ENCODE peak calls at places on chromosomes 1 and 21, in five cellular contexts. T is psoas muscle, V is right lobe of liver, C is Peyer's patch, H is tibial nerve. G is an unnamed sample. For H3K4me1 and H3K9me3, the result is how much of the 10 kb centered on the place peaks cover.

GRCh38 chr21:42031241-42031640 is 21.1 kb upstream of the ZBTB21 start:
- DNase-seq in C (no peak), H (no peak), V (no peak), T (no peak), G (no peak)

GRCh38 chr1:234102591-234102990 is 198.1 kb downstream of the SLC35F3 start:
- DNase-seq in V (no peak), C (no peak), T (no peak), H (no peak), G (no peak)

GRCh38 chr1:217088521-217089221 is 365.4 kb upstream of the ESRRG start:
- DNase-seq in H (no peak), C (no peak), V (no peak), T (no peak), G (no peak)

GRCh38 chr1:236336084-236336483 is 54.3 kb upstream of the ERO1B start:
- DNase-seq in T (no peak), C (no peak), H (no peak), V (no peak), G (no peak)

GRCh38 chr1:45545019-45545493 is 5.6 kb upstream of the AKR1A1 start:
- DNase-seq in H (no peak), T (no peak), V (no peak), C (no peak), G (no peak)

GRCh38 chr1:100810360-100810759 is 84.3 kb downstream of the EXTL2 start:
- DNase-seq in C (no peak), V (no peak), H (no peak), T (no peak), G (no peak)

GRCh38 chr1:150987928-150988327 is 5.8 kb downstream of the ANXA9 start:
- DNase-seq in H (no peak), C (no peak), T (no peak), V (no peak), G (no peak)

GRCh38 chr1:33096358-33097005 is 15.5 kb downstream of the AZIN2 start:
- DNase-seq in C (no peak), V (no peak), T (no peak), H (no peak), G (no peak)

GRCh38 chr1:228440761-228441500 is 24.3 kb upstream of the TRIM17 start:
- DNase-seq in T (no peak), C (no peak), H (no peak), V (no peak), G (no peak)

GRCh38 chr1:170732262-170732595 is 68.3 kb downstream of the PRRX1 start:
- DNase-seq in T (no peak), V (no peak), C (no peak), H (no peak), G (no peak)

GRCh38 chr1:213568929-213569815 is 418.6 kb upstream of the PROX1 start:
- DNase-seq in T (no peak), C (no peak), H (no peak), V (no peak), G (no peak)
- H3K27ac ChIP-seq in T (no peak), C (no peak), H (no peak), V (no peak), G (no peak)

GRCh38 chr1:42766723-42767509 is at the start of the genes C1orf50 and P3H1:
- DNase-seq in H (peak), T (peak), C (peak), V (peak), G (peak)

GRCh38 chr1:42768172-42768571 is 1.1 kb downstream of the C1orf50 start:
- DNase-seq in C (no peak), H (no peak), V (no peak), T (no peak), G (no peak)

GRCh38 chr1:42765271-42765670 is 1.6 kb downstream of the P3H1 start:
- DNase-seq in T (no peak), H (no peak), V (no peak), C (no peak), G (no peak)

GRCh38 chr1:42765832-42766722 is 751 bp downstream of the P3H1 start:
- DNase-seq in C (no peak), V (no peak), H (no peak), T (peak), G (peak)

DNA sequence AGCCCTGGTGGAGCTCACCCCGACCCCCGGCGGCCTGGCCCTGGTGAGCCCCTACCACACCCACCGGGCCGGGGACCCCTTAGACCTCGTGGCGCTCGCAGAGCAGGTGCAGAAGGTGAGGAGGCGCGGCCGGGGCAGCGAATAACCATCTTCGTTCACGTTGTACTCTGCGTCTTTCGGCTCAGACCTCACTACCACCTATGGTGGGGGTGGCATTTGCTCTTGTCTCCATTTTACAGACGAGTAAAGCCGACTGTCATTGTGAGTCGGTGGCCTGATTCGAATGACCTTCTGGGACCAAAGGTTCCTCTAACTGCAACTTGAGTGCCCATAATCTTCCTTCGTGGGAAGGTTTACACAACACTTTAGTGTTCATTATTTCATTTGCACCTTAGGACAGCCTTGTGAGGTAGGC is 468 bp downstream of the C1orf50 start:
- DNase-seq in C (no peak), V (no peak), T (no peak), H (no peak), G (no peak)
- H3K4me1 ChIP-seq in C (under half), V (under half), T (under half), H (under half), G (half or more)

GRCh38 chr1:2975466-2976179 is 45.6 kb upstream of the ACTRT2 start:
- DNase-seq in V (no peak), C (peak), H (no peak), T (no peak), G (no peak)
- H3K9me3 ChIP-seq in V (under half), C (under half), H (under half), T (under half), G (under half)

DNA sequence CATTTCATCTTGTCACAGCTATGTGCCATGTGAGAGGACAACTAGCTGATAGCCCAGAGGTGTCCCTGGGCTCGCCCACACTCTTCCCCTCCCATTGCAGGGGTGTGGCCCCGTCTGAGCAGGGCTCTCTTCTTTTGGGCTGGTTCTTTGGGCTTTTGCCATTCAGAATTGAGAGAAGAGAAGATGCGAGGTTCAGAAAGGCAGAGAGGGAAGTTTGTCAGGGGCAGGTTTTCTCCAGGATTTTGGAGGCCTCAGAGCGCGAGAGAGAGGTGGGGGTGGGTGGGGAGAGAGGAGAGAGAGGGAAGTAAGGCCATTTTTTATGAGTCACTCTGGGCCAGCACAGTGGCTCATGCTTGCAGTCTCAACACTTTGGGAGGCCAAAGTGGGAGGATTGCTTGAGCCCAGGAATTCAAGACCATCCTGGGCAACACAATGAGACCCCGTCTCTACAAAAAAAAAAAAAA is 5.2 kb downstream of the IFI6 start:
- DNase-seq in V (no peak), H (no peak), C (no peak), T (no peak), G (no peak)
- H3K27ac ChIP-seq in V (no peak), H (no peak), C (no peak), T (no peak), G (no peak)

GRCh38 chr1:12475947-12476346 is 142.1 kb downstream of the DHRS3 start:
- DNase-seq in T (no peak), C (no peak), V (no peak), H (no peak), G (no peak)
- H3K4me1 ChIP-seq in T (half or more), C (under half), V (under half), H (under half), G (half or more)

DNA sequence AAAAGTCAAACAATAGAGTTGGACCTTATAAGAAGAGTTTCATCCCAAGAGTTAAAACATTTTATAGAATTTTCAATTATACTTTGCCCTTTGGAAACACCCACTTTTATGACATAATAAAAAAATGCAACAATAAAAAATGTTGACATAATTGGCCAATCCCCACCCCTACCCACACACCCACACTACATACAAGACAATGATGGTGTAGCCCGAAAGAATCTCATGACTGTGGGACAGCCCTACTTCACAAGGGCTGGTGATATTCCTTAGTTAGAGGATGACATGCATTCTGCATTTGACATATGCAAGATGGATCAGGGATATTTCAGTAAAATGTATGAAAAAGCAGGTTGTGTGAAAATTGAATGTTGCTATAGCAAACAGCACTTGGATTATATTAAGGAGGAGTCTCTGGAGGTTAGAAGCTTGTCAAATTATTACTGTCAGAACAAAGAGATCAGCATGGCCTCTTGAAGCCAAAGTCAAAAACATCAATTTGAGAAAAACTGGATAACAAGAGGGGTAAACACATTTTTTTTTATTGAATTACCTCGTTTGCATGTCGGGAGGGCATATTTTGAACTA is 133.0 kb upstream of the SAMSN1 start:
- DNase-seq in H (no peak), C (no peak), V (no peak), T (no peak), G (no peak)
- H3K9me3 ChIP-seq in H (under half), C (under half), V (under half), T (under half), G (under half)

GRCh38 chr1:1072849-1073742 is 1.0 kb downstream of the RNF223 start:
- DNase-seq in C (no peak), T (no peak), H (no peak), V (no peak), G (no peak)

GRCh38 chr1:1073743-1074587 is at the start of gene RNF223:
- DNase-seq in C (peak), T (peak), H (no peak), V (no peak), G (no peak)

GRCh38 chr1:1075148-1075935 is 1.2 kb upstream of the RNF223 start:
- DNase-seq in V (peak), H (no peak), T (peak), C (no peak), G (peak)

GRCh38 chr1:1072299-1072848 is 1.7 kb downstream of the RNF223 start:
- DNase-seq in V (no peak), T (no peak), H (no peak), C (no peak), G (no peak)

GRCh38 chr1:1074631-1075147 is 583 bp upstream of the RNF223 start:
- DNase-seq in V (peak), T (no peak), C (no peak), H (no peak), G (no peak)
- H3K27ac ChIP-seq in V (no peak), T (no peak), C (no peak), H (no peak), G (no peak)

GRCh38 chr1:36162680-36163079 is 6.7 kb downstream of the MAP7D1 start:
- DNase-seq in C (no peak), T (no peak), H (no peak), V (no peak), G (no peak)
- H3K4me1 ChIP-seq in C (under half), T (half or more), H (under half), V (under half), G (half or more)

GRCh38 chr1:7568053-7568452 is 203.0 kb upstream of the VAMP3 start:
- DNase-seq in H (no peak), C (no peak), V (no peak), T (no peak), G (no peak)

GRCh38 chr1:7566417-7567375 is 204.4 kb upstream of the VAMP3 start:
- DNase-seq in C (no peak), T (no peak), H (no peak), V (no peak), G (no peak)

GRCh38 chr1:7570311-7570710 is 200.8 kb upstream of the VAMP3 start:
- DNase-seq in H (no peak), C (peak), V (no peak), T (no peak), G (no peak)

GRCh38 chr1:7567376-7567775 is 203.7 kb upstream of the VAMP3 start:
- DNase-seq in H (no peak), T (no peak), V (no peak), C (peak), G (no peak)

DNA sequence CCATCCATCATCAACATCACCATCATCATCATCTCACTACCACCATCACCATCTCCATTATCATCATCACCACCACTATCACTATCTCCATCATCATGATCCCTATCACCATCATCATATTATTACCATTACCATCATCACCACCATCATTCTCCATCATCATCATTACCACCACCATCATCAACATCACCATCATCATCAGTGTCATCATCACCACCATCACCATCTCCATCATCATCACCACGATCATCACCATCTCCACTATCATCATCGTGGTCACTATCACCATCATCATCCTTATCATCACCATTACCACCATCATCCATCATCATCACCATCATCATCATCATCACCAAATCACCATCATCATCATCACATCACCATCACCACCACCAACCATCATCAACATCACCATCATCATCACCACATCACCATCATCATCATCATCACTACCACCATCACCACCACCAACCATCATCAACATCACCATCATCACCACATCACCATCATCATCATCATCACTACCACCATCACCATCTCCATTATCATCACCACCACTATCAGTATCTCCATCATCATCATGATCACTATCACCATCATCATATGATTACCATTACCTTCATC is 202.1 kb upstream of the VAMP3 start:
- DNase-seq in C (no peak), V (no peak), T (no peak), H (no peak), G (no peak)
- H3K9me3 ChIP-seq in C (under half), V (under half), T (under half), H (under half), G (under half)